ENCODE peak calls at places on chromosomes 12 and 14, in seven cellular contexts. J is progenitor cell of endocrine pancreas, H is upper lobe of right lung, I is AG04450, X is thoracic aorta, G is cardiac fibroblast, Y is Panc1. F is an unnamed sample.

GRCh38 chr12:24507827-24508226 is 441.1 kb downstream of the BCAT1 start:
- DNase-seq in J (no peak), H (no peak), X (no peak), Y (no peak), I (no peak), G (no peak), F (no peak)

GRCh38 chr14:44803239-44803905 is 158.4 kb downstream of the KLHL28 start:
- DNase-seq in G (peak; percentile 81), I (no peak), H (no peak), X (no peak), Y (peak; percentile 25), J (no peak), F (no peak)

GRCh38 chr12:51269174-51270066 is 795 bp downstream of the SMAGP start:
- DNase-seq in G (peak; percentile 43), H (peak; percentile 90), Y (no peak), I (no peak), J (peak; percentile 65), X (no peak), F (no peak)

GRCh38 chr12:108570743-108571603 is 8.6 kb downstream of the ISCU start:
- DNase-seq in J (no peak), I (no peak), Y (no peak), X (no peak), G (peak; percentile 76), H (no peak), F (no peak)

GRCh38 chr14:92009604-92010003 is 30.3 kb downstream of the TRIP11 start:
- DNase-seq in Y (no peak), J (no peak), I (no peak), H (no peak), G (no peak), X (no peak), F (no peak)

GRCh38 chr14:105147701-105148603 is 20.6 kb downstream of the JAG2 start:
- DNase-seq in Y (no peak), H (peak; percentile 60), J (no peak), X (no peak), I (no peak), G (no peak), F (no peak)

GRCh38 chr12:45327823-45328383 is 112.0 kb downstream of the ANO6 start:
- DNase-seq in X (no peak), Y (no peak), J (no peak), H (no peak), I (no peak), G (peak; percentile 52), F (no peak)

GRCh38 chr12:49967042-49967776 is 5.5 kb downstream of the AQP5 start:
- DNase-seq in I (peak; percentile 48), G (peak; percentile 89), X (peak; percentile 66), H (peak; percentile 96), J (peak; percentile 90), Y (peak; percentile 57), F (peak; percentile 90)

GRCh38 chr14:70018713-70019201 is 139.5 kb downstream of the SMOC1 start:
- DNase-seq in H (no peak), G (no peak), I (no peak), X (no peak), J (no peak), Y (no peak), F (no peak)

GRCh38 chr12:96497800-96498199 is 8.4 kb downstream of the CFAP54 start:
- DNase-seq in I (no peak), H (no peak), J (no peak), X (no peak), G (no peak), Y (no peak), F (no peak)

GRCh38 chr12:49552425-49552824 is 13.6 kb downstream of the KCNH3 start:
- DNase-seq in G (no peak), J (no peak), X (no peak), H (no peak), Y (no peak), I (no peak), F (no peak)

GRCh38 chr12:19183121-19183838 is 53.7 kb downstream of the PLEKHA5 start:
- DNase-seq in G (peak; percentile 50), H (no peak), X (no peak), J (no peak), Y (no peak), I (no peak), F (no peak)

GRCh38 chr14:99566009-99566389 is 38.0 kb downstream of the CCDC85C start:
- DNase-seq in J (no peak), X (no peak), Y (no peak), H (no peak), I (no peak), G (no peak), F (peak; percentile 36)

GRCh38 chr12:54017027-54017788 is 8.4 kb downstream of the HOXC8 start:
- DNase-seq in H (no peak), Y (no peak), I (no peak), X (no peak), J (no peak), G (no peak), F (no peak)

GRCh38 chr12:131044760-131045381 is 91.2 kb downstream of the ADGRD1 start:
- DNase-seq in X (no peak), I (no peak), J (no peak), G (no peak), Y (no peak), H (peak; percentile 60), F (no peak)

GRCh38 chr12:58781609-58782008 is 138.7 kb downstream of the LRIG3 start:
- DNase-seq in X (no peak), Y (no peak), I (no peak), G (no peak), J (no peak), H (no peak), F (no peak)

GRCh38 chr14:33776871-33777270 is 174.0 kb downstream of the EGLN3 start:
- DNase-seq in J (no peak), I (no peak), Y (no peak), H (no peak), G (no peak), X (no peak), F (no peak)

GRCh38 chr14:21455592-21455911 is 371 bp downstream of the CHD8 start:
- DNase-seq in H (no peak), X (no peak), J (no peak), Y (no peak), G (no peak), I (no peak), F (no peak)

GRCh38 chr12:102374190-102374589 is 106.2 kb downstream of the IGF1 start:
- DNase-seq in H (no peak), I (no peak), J (no peak), Y (no peak), X (no peak), G (no peak), F (no peak)

GRCh38 chr12:27437839-27438238 is 8.7 kb upstream of the SMCO2 start:
- DNase-seq in Y (no peak), J (no peak), H (no peak), I (no peak), X (no peak), G (no peak), F (no peak)

GRCh38 chr12:101230547-101230946 is 20.5 kb upstream of the SLC5A8 start:
- DNase-seq in H (no peak), X (no peak), Y (no peak), J (no peak), G (peak; percentile 69), I (peak; percentile 10), F (no peak)

GRCh38 chr12:103441437-103442186 is 54.2 kb downstream of the C12orf42 start:
- DNase-seq in X (no peak), I (no peak), G (no peak), J (no peak), H (no peak), Y (no peak), F (no peak)

GRCh38 chr14:104389326-104390220 is 190.0 kb upstream of the C14orf180 start:
- DNase-seq in X (no peak), Y (no peak), I (no peak), G (no peak), J (peak; percentile 8), H (peak; percentile 53), F (no peak)

GRCh38 chr12:29733060-29733459 is 50.7 kb downstream of the TMTC1 start:
- DNase-seq in X (no peak), H (no peak), Y (no peak), J (no peak), G (peak; percentile 58), I (no peak), F (no peak)

GRCh38 chr12:78584695-78585094 is 279.9 kb upstream of the SYT1 start:
- DNase-seq in X (no peak), Y (no peak), H (no peak), J (no peak), G (peak; percentile 40), I (no peak), F (no peak)
- TF ChIP-seq CTCF in X (no peak), Y (peak; percentile 36), H (peak; percentile 20), J (peak; percentile 39), G (peak; percentile 30), I (peak; percentile 41), F (no peak)

DNA sequence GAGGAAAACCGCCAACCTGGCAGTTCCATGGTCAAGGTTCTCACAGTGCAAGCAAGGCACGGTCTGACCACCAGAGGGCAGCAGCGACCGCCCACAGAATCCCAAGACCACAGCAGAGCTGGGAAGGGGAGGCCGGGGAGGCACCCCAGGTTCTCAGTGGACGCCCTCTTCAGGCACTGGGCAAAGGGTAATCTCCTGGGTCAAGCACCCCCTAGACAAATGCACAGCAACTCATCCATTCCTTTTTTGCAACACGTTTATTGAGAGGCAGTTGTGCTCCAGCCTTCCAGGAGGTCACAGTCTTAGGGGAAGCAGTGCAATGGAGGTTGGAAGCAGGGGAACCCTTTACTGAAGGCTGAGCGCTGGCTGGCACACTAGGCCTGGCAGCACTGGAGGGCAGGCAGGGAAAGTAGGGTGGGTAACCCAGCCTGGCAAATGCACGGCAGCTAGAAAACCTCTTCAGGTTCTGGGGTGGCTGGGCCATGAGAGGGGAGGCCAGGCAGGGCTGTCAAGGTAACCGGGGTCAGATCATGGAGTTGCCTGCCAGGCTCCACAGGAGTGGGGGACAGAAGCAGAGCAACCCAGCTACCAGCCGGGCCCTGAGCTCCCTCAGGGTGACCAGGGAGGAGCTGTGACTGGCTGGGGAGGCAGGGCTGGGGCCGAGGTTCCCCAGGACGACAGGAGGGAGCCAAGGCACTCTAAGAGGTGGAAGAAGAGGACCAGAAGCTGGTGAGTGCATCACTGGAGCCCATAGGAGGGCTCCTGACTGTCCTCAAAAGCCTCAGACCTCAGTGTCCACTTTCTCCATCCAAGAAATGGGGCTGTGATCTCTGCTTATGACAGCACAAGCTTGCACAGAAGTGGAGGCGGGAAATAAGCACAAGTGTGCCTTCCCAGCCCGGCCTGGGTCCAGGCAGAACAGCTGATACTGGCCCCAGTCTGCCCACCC is 1.8 kb upstream of the RHOF start:
- DNase-seq in H (peak; percentile 93), G (peak; percentile 92), I (no peak), X (no peak), J (peak; percentile 87), Y (no peak), F (peak; percentile 96)
- TF ChIP-seq CTCF in H (peak; percentile 94), G (peak; percentile 96), I (peak; percentile 96), X (peak; percentile 97), J (peak; percentile 88), Y (peak; percentile 81), F (peak; percentile 80)

GRCh38 chr12:5511644-5512584 is 80.0 kb downstream of the NTF3 start:
- DNase-seq in Y (no peak), I (peak; percentile 23), H (no peak), J (peak; percentile 23), G (no peak), X (no peak), F (no peak)
- TF ChIP-seq CTCF in Y (peak; percentile 38), I (peak; percentile 78), H (peak; percentile 55), J (peak; percentile 68), G (no peak), X (peak; percentile 68), F (no peak)

DNA sequence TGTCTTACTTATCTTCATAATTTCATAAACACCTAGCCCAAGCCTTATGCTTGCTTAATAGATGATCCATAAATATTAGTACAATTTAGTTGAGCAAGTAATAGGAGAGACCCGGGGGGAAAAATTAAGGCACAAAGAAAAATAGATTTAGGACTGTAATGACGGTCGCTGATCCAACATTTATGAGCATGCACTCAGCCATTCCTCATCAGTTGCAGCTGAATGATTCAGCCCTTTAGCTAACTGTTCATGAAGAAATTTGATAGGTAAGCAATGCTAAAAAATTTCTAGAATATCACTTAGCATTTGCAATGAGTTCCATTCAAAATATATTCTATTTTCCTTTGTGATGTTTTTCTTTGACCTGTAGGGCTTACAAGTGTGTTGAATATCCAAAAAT is 163.2 kb downstream of the PTPRO start:
- DNase-seq in G (no peak), I (no peak), X (no peak), Y (no peak), J (no peak), H (no peak), F (no peak)
- TF ChIP-seq CTCF in G (no peak), I (no peak), X (no peak), Y (no peak), J (no peak), H (no peak), F (no peak)

F was measured in omental fat pad.